ENCODE peak calls at places on chromosomes 3 and 15, in seven cellular contexts. C is omental fat pad; K is fibroblast of the conjunctiva; V is activated CD4-positive, alpha-beta T cell treated with anti-CD3 and anti-CD28 coated beads for 36 hours; L is right cardiac atrium; J is A549; D is epithelial cell of esophagus. Y is an unnamed sample.

GRCh38 chr15:95106781-95107180 is 875.4 kb downstream of the MCTP2 start:
- DNase-seq in C (no peak), K (no peak), V (no peak), L (no peak), J (no peak), D (no peak), Y (no peak)

GRCh38 chr15:63048115-63048985 is 5.8 kb downstream of the TPM1 start:
- DNase-seq in C (peak; percentile 78), K (peak; percentile 88), V (peak; percentile 91), L (peak; percentile 97), J (peak; percentile 96), D (peak; percentile 93), Y (peak; percentile 95)

GRCh38 chr3:30462725-30463124 is 143.7 kb upstream of the TGFBR2 start:
- DNase-seq in C (no peak), K (no peak), V (no peak), L (no peak), J (no peak), D (no peak), Y (no peak)

GRCh38 chr15:25345943-25346342 is 92.9 kb downstream of the UBE3A start:
- DNase-seq in C (no peak), K (peak; percentile 8), V (no peak), L (peak; percentile 66), J (no peak), D (peak; percentile 52), Y (no peak)

GRCh38 chr3:54983266-54983910 is 55.5 kb upstream of the LRTM1 start:
- DNase-seq in C (no peak), K (no peak), V (no peak), L (no peak), J (no peak), D (no peak), Y (no peak)

GRCh38 chr3:66053009-66053782 is 14.5 kb upstream of the MAGI1 start:
- DNase-seq in C (no peak), K (peak; percentile 62), V (no peak), L (peak; percentile 78), J (no peak), D (no peak), Y (no peak)

GRCh38 chr3:81974754-81975153 is 213.3 kb upstream of the GBE1 start:
- DNase-seq in C (no peak), K (no peak), V (no peak), L (no peak), J (no peak), D (no peak), Y (no peak)

GRCh38 chr3:185744997-185745843 is 79.6 kb downstream of the IGF2BP2 start:
- DNase-seq in C (no peak), K (peak; percentile 43), V (no peak), L (no peak), J (no peak), D (peak; percentile 97), Y (no peak)

GRCh38 chr3:184160456-184160855 is 5.3 kb downstream of the DVL3 start:
- DNase-seq in C (no peak), K (no peak), V (no peak), L (no peak), J (no peak), D (no peak), Y (no peak)

GRCh38 chr3:148379763-148380162 is 317.9 kb upstream of the AGTR1 start:
- DNase-seq in C (no peak), K (peak; percentile 48), V (no peak), L (no peak), J (peak; percentile 19), D (peak; percentile 66), Y (no peak)

GRCh38 chr3:16855497-16855896 is 29.3 kb upstream of the PLCL2 start:
- DNase-seq in C (no peak), K (no peak), V (no peak), L (no peak), J (no peak), D (no peak), Y (no peak)

GRCh38 chr3:190172751-190173150 is 52.1 kb upstream of the P3H2 start:
- DNase-seq in C (no peak), K (no peak), V (no peak), L (no peak), J (no peak), D (peak; percentile 72), Y (no peak)

GRCh38 chr3:13123765-13124164 is 50.5 kb upstream of the IQSEC1 start:
- DNase-seq in C (no peak), K (no peak), V (peak; percentile 0), L (no peak), J (no peak), D (no peak), Y (no peak)

GRCh38 chr3:89332311-89333159 is 225.1 kb downstream of the EPHA3 start:
- DNase-seq in C (no peak), K (no peak), V (no peak), L (no peak), J (no peak), D (no peak), Y (no peak)

GRCh38 chr3:29239377-29239776 is 41.5 kb upstream of the RBMS3 start:
- DNase-seq in C (no peak), K (no peak), V (no peak), L (no peak), J (no peak), D (peak; percentile 6), Y (no peak)

GRCh38 chr15:63473999-63474809 is 30.2 kb upstream of the USP3 start:
- DNase-seq in C (no peak), K (no peak), V (peak; percentile 84), L (no peak), J (no peak), D (peak; percentile 69), Y (no peak)

Y was measured in mesenteric fat pad.